ENCODE peak calls at places on chromosome 22, in five cellular contexts. W is H9, R is HAP-1, N is fibroblast of the aortic adventitia, I is ELF-1. A is an unnamed sample.

GRCh38 chr22:27937453-27937852 is 18.4 kb upstream of the PITPNB start:
- DNase-seq in I (no peak), R (peak; percentile 18), N (no peak), W (no peak), A (no peak)

GRCh38 chr22:33110562-33111163 is 52.5 kb upstream of the SYN3 start:
- DNase-seq in I (no peak), R (no peak), W (no peak), N (no peak), A (no peak)

GRCh38 chr22:39405346-39406085 is 5.9 kb downstream of the TAB1 start:
- DNase-seq in I (no peak), R (no peak), N (peak; percentile 68), W (no peak), A (no peak)

GRCh38 chr22:37080838-37081237 is 28.7 kb downstream of the TMPRSS6 start:
- DNase-seq in I (no peak), N (no peak), W (no peak), R (no peak), A (no peak)

GRCh38 chr22:50174382-50175190 is 4.1 kb downstream of the PANX2 start:
- DNase-seq in W (no peak), I (no peak), R (no peak), N (no peak), A (no peak)

GRCh38 chr22:39456262-39457046 is at the start of gene MGAT3:
- DNase-seq in I (no peak), W (no peak), N (no peak), R (no peak), A (no peak)

GRCh38 chr22:29733362-29734322 is 13.8 kb downstream of the CABP7 start:
- DNase-seq in I (no peak), W (no peak), N (no peak), R (no peak), A (no peak)

GRCh38 chr22:17788023-17788330 is 13.7 kb upstream of the BID start:
- DNase-seq in N (no peak), W (no peak), R (no peak), I (no peak), A (no peak)

GRCh38 chr22:50119768-50120251 is 30.0 kb downstream of the MOV10L1 start:
- DNase-seq in I (no peak), W (no peak), R (no peak), N (peak; percentile 82), A (no peak)

GRCh38 chr22:49064836-49065235 is 762.8 kb downstream of the BRD1 start:
- DNase-seq in R (no peak), N (no peak), I (no peak), W (no peak), A (no peak)

GRCh38 chr22:28741200-28741757 is 341 bp downstream of the CHEK2 start:
- DNase-seq in R (peak; percentile 11), I (no peak), W (no peak), N (no peak), A (no peak)

GRCh38 chr22:44047891-44048301 is 23.8 kb downstream of the PARVB start:
- DNase-seq in I (no peak), W (no peak), N (no peak), R (no peak), A (no peak)

GRCh38 chr22:44192811-44193536 is 12.2 kb downstream of the PARVG start:
- DNase-seq in N (no peak), I (no peak), R (no peak), W (no peak), A (no peak)

GRCh38 chr22:44758354-44758969 is 6.1 kb downstream of the ARHGAP8 start:
- DNase-seq in I (no peak), R (no peak), N (peak; percentile 70), W (no peak), A (no peak)

GRCh38 chr22:17132112-17132511 is 11.0 kb upstream of the TMEM121B start:
- DNase-seq in I (no peak), W (no peak), N (no peak), R (no peak), A (no peak)

GRCh38 chr22:32579533-32580220 is 105.1 kb downstream of the FBXO7 start:
- DNase-seq in N (no peak), R (no peak), I (no peak), W (no peak), A (no peak)

GRCh38 chr22:24208012-24208749 is 26.9 kb downstream of the SUSD2 start:
- DNase-seq in W (no peak), N (peak; percentile 100), I (no peak), R (no peak), A (peak; percentile 82)

GRCh38 chr22:28988455-28988854 is 73.2 kb downstream of the C22orf31 start:
- DNase-seq in R (no peak), N (no peak), W (no peak), I (no peak), A (no peak)

GRCh38 chr22:37930270-37930951 is 23.0 kb downstream of the C22orf23 start:
- DNase-seq in N (peak; percentile 33), I (peak; percentile 31), R (no peak), W (peak; percentile 56), A (peak; percentile 35)

GRCh38 chr22:18126606-18127005 is 16.0 kb downstream of the TUBA8 start:
- DNase-seq in N (no peak), R (no peak), W (no peak), I (no peak), A (no peak)

GRCh38 chr22:35735622-35736021 is 17.9 kb downstream of the APOL5 start:
- DNase-seq in I (no peak), R (no peak), N (no peak), W (no peak), A (no peak)

GRCh38 chr22:19798320-19798665 is 37.7 kb downstream of the TBX1 start:
- DNase-seq in W (no peak), I (no peak), R (no peak), N (no peak), A (no peak)

GRCh38 chr22:47622541-47622940 is 860.1 kb downstream of the TBC1D22A start:
- DNase-seq in I (no peak), N (no peak), W (peak; percentile 10), R (no peak), A (no peak)

GRCh38 chr22:38075961-38076360 is 8.0 kb downstream of the SLC16A8 start:
- DNase-seq in W (no peak), N (no peak), I (no peak), R (no peak), A (no peak)

GRCh38 chr22:36902143-36902911 is 11.1 kb upstream of the CSF2RB start:
- DNase-seq in R (no peak), N (no peak), W (no peak), I (no peak), A (no peak)

A was measured in HL-60.